ENCODE peak calls at places on chromosomes 4 and X, in four cellular contexts. X is GM12878, A is H1, S is HepG2. N is an unnamed sample.

GRCh38 chr4:105710678-105711077 is 2.1 kb downstream of the GSTCD start:
- DNase-seq in X (no peak), A (no peak), S (no peak), N (no peak)

GRCh38 chrX:101415180-101416130 is 7.4 kb downstream of the HNRNPH2 start:
- DNase-seq in X (peak), A (no peak), S (peak), N (peak)

GRCh38 chr4:128979934-128980333 is 113.4 kb downstream of the SCLT1 start:
- DNase-seq in X (no peak), A (no peak), S (no peak), N (no peak)

GRCh38 chr4:3335385-3335784 is 42.6 kb downstream of the RGS12 start:
- DNase-seq in X (no peak), A (no peak), S (no peak), N (no peak)

GRCh38 chrX:32644476-32644875 is 566.9 kb downstream of the DMD start:
- DNase-seq in X (no peak), A (peak), S (no peak), N (peak)

GRCh38 chrX:24790166-24790565 is 96.4 kb downstream of the POLA1 start:
- DNase-seq in X (no peak), A (no peak), S (no peak), N (no peak)

GRCh38 chr4:54840992-54841768 is 183.4 kb downstream of the KIT start:
- DNase-seq in X (no peak), A (no peak), S (no peak), N (no peak)

GRCh38 chr4:472881-473574 is 25.9 kb downstream of the ZNF721 start:
- DNase-seq in X (no peak), A (no peak), S (no peak), N (peak)

GRCh38 chr4:52059372-52059771 is 8.3 kb downstream of the SPATA18 start:
- DNase-seq in X (no peak), A (no peak), S (no peak), N (no peak)

GRCh38 chr4:86338521-86338920 is 21.3 kb downstream of the MAPK10 start:
- DNase-seq in X (no peak), A (no peak), S (no peak), N (no peak)

GRCh38 chrX:17944833-17945497 is 83.9 kb upstream of the RAI2 start:
- DNase-seq in X (no peak), A (no peak), S (peak), N (no peak)

GRCh38 chr4:39786838-39787237 is 88.9 kb downstream of the UBE2K start:
- DNase-seq in X (no peak), A (no peak), S (no peak), N (no peak)

GRCh38 chr4:107299646-107300045 is 263.5 kb upstream of the DKK2 start:
- DNase-seq in X (no peak), A (no peak), S (no peak), N (no peak)

GRCh38 chr4:121189811-121190210 is 25.7 kb upstream of the TNIP3 start:
- DNase-seq in X (peak), A (no peak), S (no peak), N (no peak)
- H3K4me3 ChIP-seq in X (no peak), A (no peak), S (no peak), N (no peak)

GRCh38 chr4:75248770-75249467 is 265.3 kb downstream of the RCHY1 start:
- DNase-seq in X (no peak), A (no peak), S (no peak), N (no peak)

GRCh38 chr4:75255261-75255660 is 258.9 kb downstream of the RCHY1 start:
- DNase-seq in X (no peak), A (no peak), S (no peak), N (no peak)

GRCh38 chr4:75249739-75250138 is 264.5 kb downstream of the RCHY1 start:
- DNase-seq in X (no peak), A (no peak), S (no peak), N (no peak)

GRCh38 chr4:75254745-75255144 is 259.5 kb downstream of the RCHY1 start:
- DNase-seq in X (no peak), A (no peak), S (no peak), N (no peak)

GRCh38 chr4:75251547-75251946 is 262.7 kb downstream of the RCHY1 start:
- DNase-seq in X (peak), A (no peak), S (no peak), N (no peak)
- TF ChIP-seq YY1 in X (no peak), A (no peak), S (no peak), N (no peak)

GRCh38 chr4:10369517-10369916 is 87.7 kb downstream of the ZNF518B start:
- DNase-seq in X (no peak), A (no peak), S (no peak), N (no peak)
- TF ChIP-seq SUZ12 in X (no peak), A (no peak), S (no peak), N (no peak)

GRCh38 chr4:163331629-163332360 is 601 bp downstream of the NPY1R start:
- DNase-seq in X (no peak), A (no peak), S (no peak), N (no peak)
- H3K4me3 ChIP-seq in X (no peak), A (peak), S (no peak), N (peak)

DNA sequence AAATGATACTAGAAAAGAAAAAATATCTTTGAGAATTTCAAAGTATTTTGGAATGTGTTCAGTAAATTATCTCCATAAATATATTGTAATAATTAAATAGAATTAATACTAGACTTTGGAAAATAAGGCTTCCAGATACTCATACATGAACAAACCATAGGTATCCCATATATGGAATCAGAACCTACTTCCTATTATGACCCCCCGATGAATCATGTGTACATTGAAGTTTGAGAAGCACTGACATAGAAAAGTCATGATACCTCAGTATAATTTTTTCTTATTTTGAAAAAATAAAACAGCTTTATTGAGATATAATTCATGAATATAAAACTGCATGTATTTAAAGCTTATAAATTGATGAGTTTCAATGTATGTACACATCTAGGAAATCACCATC is 27.2 kb upstream of the SMARCA5 start:
- DNase-seq in X (no peak), A (no peak), S (no peak), N (no peak)
- TF ChIP-seq YY1 in X (no peak), A (no peak), S (no peak), N (no peak)

GRCh38 chrX:110847334-110847733 is 51.7 kb upstream of the CHRDL1 start:
- DNase-seq in X (peak), A (no peak), S (peak), N (peak)

GRCh38 chrX:110851780-110852179 is 56.2 kb upstream of the CHRDL1 start:
- DNase-seq in X (no peak), A (no peak), S (no peak), N (no peak)

GRCh38 chrX:110846071-110846470 is 50.5 kb upstream of the CHRDL1 start:
- DNase-seq in X (no peak), A (no peak), S (no peak), N (no peak)
- TF ChIP-seq SUZ12 in X (no peak), A (no peak), S (no peak), N (no peak)

GRCh38 chrX:40011483-40012038 is 86.2 kb downstream of the BCOR start:
- DNase-seq in X (no peak), A (no peak), S (no peak), N (no peak)
- H3K4me3 ChIP-seq in X (no peak), A (no peak), S (peak), N (peak)

GRCh38 chr4:174402470-174403176 is 118.9 kb downstream of the CEP44 start:
- DNase-seq in X (no peak), A (no peak), S (no peak), N (no peak)
- TF ChIP-seq YY1 in X (no peak), A (no peak), S (no peak), N (no peak)

GRCh38 chrX:53992589-53992988 is 51.7 kb downstream of the PHF8 start:
- DNase-seq in X (no peak), A (no peak), S (no peak), N (no peak)
- TF ChIP-seq SUZ12 in X (no peak), A (no peak), S (no peak), N (no peak)

GRCh38 chr4:27289704-27290103 is 429.1 kb downstream of the STIM2 start:
- DNase-seq in X (no peak), A (no peak), S (no peak), N (peak)

GRCh38 chr4:27293831-27294230 is 433.2 kb downstream of the STIM2 start:
- DNase-seq in X (no peak), A (no peak), S (no peak), N (no peak)

GRCh38 chr4:27288496-27288895 is 427.9 kb downstream of the STIM2 start:
- DNase-seq in X (no peak), A (no peak), S (no peak), N (no peak)
- H3K4me3 ChIP-seq in X (no peak), A (no peak), S (no peak), N (no peak)

N was measured in NT2/D1.